ENCODE peak calls at places on chromosomes 13 and 19, in five cellular contexts. J is naive thymus-derived CD8-positive, alpha-beta T cell; D is NCI-H345; O is fibroblast of lung; Q is BJ. E is an unnamed sample.

GRCh38 chr13:75670496-75670895 is 34.4 kb downstream of the LMO7 start:
- DNase-seq in Q (no peak), D (no peak), O (peak), J (no peak), E (peak)

GRCh38 chr13:87999141-87999765 is 328.1 kb downstream of the SLITRK5 start:
- DNase-seq in Q (peak), O (peak), D (no peak), J (no peak), E (peak)

GRCh38 chr13:23723463-23723862 is 153.3 kb downstream of the TNFRSF19 start:
- DNase-seq in O (peak), J (no peak), D (peak), Q (peak), E (no peak)

GRCh38 chr19:13980340-13980739 is 25.8 kb downstream of the RFX1 start:
- DNase-seq in O (no peak), J (no peak), Q (no peak), D (no peak), E (no peak)

GRCh38 chr19:17797397-17798201 is 2.7 kb downstream of the B3GNT3 start:
- DNase-seq in J (no peak), D (no peak), Q (no peak), O (no peak), E (peak)

GRCh38 chr19:16375157-16375935 is 50.7 kb downstream of the KLF2 start:
- DNase-seq in Q (no peak), D (no peak), J (no peak), O (no peak), E (no peak)

GRCh38 chr19:11538232-11539036 is at the start of gene CNN1:
- DNase-seq in Q (peak), O (peak), J (no peak), D (no peak), E (no peak)

GRCh38 chr19:10018219-10018618 is 4.9 kb downstream of the RDH8 start:
- DNase-seq in O (peak), D (no peak), Q (peak), J (no peak), E (peak)

GRCh38 chr19:38805180-38805579 is 7.6 kb downstream of the LGALS4 start:
- DNase-seq in D (no peak), Q (no peak), O (no peak), J (no peak), E (no peak)

GRCh38 chr13:27470042-27470830 is 19.9 kb upstream of the MTIF3 start:
- DNase-seq in Q (no peak), O (no peak), D (no peak), J (no peak), E (no peak)

GRCh38 chr19:36665832-36666231 is 805 bp downstream of the ZNF461 start:
- DNase-seq in Q (no peak), O (no peak), D (no peak), J (no peak), E (no peak)

GRCh38 chr19:2080336-2080988 is 15.7 kb downstream of the MOB3A start:
- DNase-seq in O (no peak), D (no peak), Q (no peak), J (no peak), E (peak)

GRCh38 chr19:49149652-49150105 is 5.5 kb downstream of the HRC start:
- DNase-seq in D (peak), Q (no peak), O (peak), J (no peak), E (peak)

GRCh38 chr19:18683109-18683954 is at the start of gene CRTC1:
- DNase-seq in J (peak), D (peak), O (peak), Q (no peak), E (peak)

GRCh38 chr19:16073988-16074387 is 2.3 kb upstream of the TPM4 start:
- DNase-seq in J (no peak), D (no peak), Q (no peak), O (no peak), E (no peak)

GRCh38 chr13:31774186-31774585 is 34.9 kb downstream of the RXFP2 start:
- DNase-seq in Q (no peak), D (no peak), O (no peak), J (no peak), E (no peak)

GRCh38 chr19:35005256-35005977 is 5.3 kb downstream of the GRAMD1A start:
- DNase-seq in Q (no peak), D (no peak), J (no peak), O (no peak), E (no peak)

GRCh38 chr13:112657850-112658445 is 31.9 kb upstream of the ATP11A start:
- DNase-seq in O (peak), Q (no peak), J (no peak), D (no peak), E (peak)

GRCh38 chr19:4694211-4694987 is 24.3 kb upstream of the MYDGF start:
- DNase-seq in J (no peak), D (no peak), O (peak), Q (peak), E (peak)

GRCh38 chr13:94217370-94217769 is 262.1 kb downstream of the DCT start:
- DNase-seq in Q (no peak), D (no peak), J (no peak), O (no peak), E (no peak)

GRCh38 chr13:99948907-99949656 is 22.5 kb downstream of the ZIC5 start:
- DNase-seq in D (no peak), Q (no peak), O (no peak), J (no peak), E (no peak)

E was measured in MCF 10A.